ENCODE peak calls at places on chromosomes 6 and 20, in eight cellular contexts. O is T-helper 1 cell; Z is AG10803; L is HCEC 1CT; Q is BJ; B is T-helper 22 cell; N is bronchial epithelial cell; H is activated T-helper 9 cell treated with anti-CD3 and anti-CD28 coated beads, Interleukin-2, amount 50 U/mL, for 16 hours. V is an unnamed sample.

GRCh38 chr6:43216200-43216599 is 13.1 kb downstream of the DNPH1 start:
- DNase-seq in L (no peak), O (no peak), N (no peak), Z (no peak), H (no peak), Q (no peak), B (no peak), V (no peak)

GRCh38 chr20:43191946-43192847 is 2.5 kb upstream of the PTPRT start:
- DNase-seq in B (no peak), O (no peak), H (no peak), Q (no peak), Z (no peak), L (no peak), N (no peak), V (peak)

GRCh38 chr6:26195924-26196845 is 109.0 kb downstream of the HFE start:
- DNase-seq in Z (no peak), L (peak), N (no peak), O (peak), H (no peak), Q (no peak), B (no peak), V (peak)

GRCh38 chr6:147950623-147950987 is 392.0 kb upstream of the SASH1 start:
- DNase-seq in L (peak), B (no peak), H (no peak), Q (no peak), Z (peak), O (no peak), N (peak), V (no peak)

GRCh38 chr20:39108746-39109145 is 146.6 kb downstream of the DHX35 start:
- DNase-seq in Z (peak), O (no peak), Q (no peak), B (no peak), H (no peak), N (peak), L (peak), V (peak)

GRCh38 chr20:53602661-53603060 is 9.0 kb upstream of the ZNF217 start:
- DNase-seq in Z (no peak), N (no peak), B (no peak), O (no peak), H (no peak), L (no peak), Q (no peak), V (no peak)

GRCh38 chr6:15663057-15663638 is 320 bp upstream of the DTNBP1 start:
- DNase-seq in Q (peak), Z (peak), H (no peak), B (no peak), O (peak), N (peak), L (peak), V (peak)

GRCh38 chr6:35202066-35202546 is 11.7 kb upstream of the SCUBE3 start:
- DNase-seq in Z (no peak), L (no peak), N (no peak), B (no peak), Q (no peak), O (no peak), H (no peak), V (peak)

GRCh38 chr20:4369798-4370124 is 351.9 kb upstream of the PRND start:
- DNase-seq in N (no peak), B (no peak), Q (no peak), O (peak), Z (no peak), H (no peak), L (no peak), V (no peak)

GRCh38 chr20:18388860-18389259 is 78.0 kb downstream of the DZANK1 start:
- DNase-seq in B (no peak), Z (peak), O (no peak), Q (no peak), N (peak), H (no peak), L (peak), V (peak)

GRCh38 chr20:41174782-41175181 is 37.4 kb downstream of the PLCG1 start:
- DNase-seq in L (no peak), B (no peak), Z (peak), N (no peak), Q (no peak), H (no peak), O (no peak), V (no peak)

GRCh38 chr6:148716811-148717210 is 30.0 kb upstream of the UST start:
- DNase-seq in H (no peak), O (no peak), B (no peak), Q (no peak), L (no peak), Z (peak), N (no peak), V (no peak)

GRCh38 chr6:167501831-167502385 is 177.0 kb downstream of the TTLL2 start:
- DNase-seq in N (peak), B (no peak), O (no peak), H (no peak), Z (no peak), Q (no peak), L (no peak), V (peak)

GRCh38 chr6:139173172-139173571 is 38.3 kb downstream of the HECA start:
- DNase-seq in H (no peak), L (peak), Q (no peak), B (no peak), Z (no peak), O (peak), N (peak), V (peak)

GRCh38 chr20:25129428-25129827 is 47.5 kb upstream of the VSX1 start:
- DNase-seq in Z (no peak), H (no peak), L (no peak), B (no peak), O (no peak), Q (no peak), N (no peak), V (no peak)

GRCh38 chr20:2694519-2694918 is 1.9 kb downstream of the EBF4 start:
- DNase-seq in L (no peak), N (no peak), Q (no peak), Z (no peak), O (no peak), H (no peak), B (no peak), V (no peak)

GRCh38 chr20:45910670-45911485 is 1.1 kb downstream of the PLTP start:
- DNase-seq in Z (peak), O (peak), H (peak), N (peak), L (peak), Q (peak), B (peak), V (peak)

GRCh38 chr6:168322966-168323365 is 3.4 kb upstream of the DACT2 start:
- DNase-seq in L (no peak), Z (no peak), O (no peak), Q (no peak), B (no peak), H (no peak), N (no peak), V (no peak)

V was measured in PC-3.